ENCODE peak calls at places on chromosomes 4 and X, in eight cellular contexts. B is heart right ventricle, W is mammary epithelial cell, Z is left ventricle myocardium inferior, G is IMR-90, U is tibial artery, O is iPS DF 6.9, V is heart left ventricle. N is an unnamed sample. For H3K4me1, the result is how much of the 10 kb centered on the place peaks cover.

GRCh38 chr4:23323436-23323835 is 566.4 kb downstream of the PPARGC1A start:
- DNase-seq in B (no peak), W (no peak), Z (no peak), G (no peak), U (no peak), O (no peak), V (no peak), N (no peak)

GRCh38 chr4:45621926-45622325 is 501.9 kb downstream of the GABRG1 start:
- DNase-seq in B (no peak), W (peak), Z (no peak), G (no peak), U (no peak), O (no peak), V (no peak), N (peak)

GRCh38 chrX:46374371-46374770 is 170.8 kb downstream of the ZNF674 start:
- DNase-seq in B (no peak), W (no peak), Z (no peak), G (no peak), U (no peak), O (no peak), V (no peak), N (no peak)

GRCh38 chrX:107571296-107571998 is 56.9 kb upstream of the PRPS1 start:
- DNase-seq in B (no peak), W (peak), Z (no peak), G (peak), U (no peak), O (no peak), V (no peak), N (peak)

GRCh38 chrX:15882704-15883539 is 28.3 kb upstream of the AP1S2 start:
- DNase-seq in B (no peak), W (peak), Z (no peak), G (peak), U (no peak), O (no peak), V (no peak), N (no peak)

GRCh38 chrX:17738002-17738713 is 865 bp downstream of the SCML1 start:
- DNase-seq in B (peak), W (peak), Z (peak), G (peak), U (peak), O (no peak), V (peak), N (peak)

GRCh38 chr4:36243355-36244256 is 708 bp downstream of the ARAP2 start:
- DNase-seq in B (peak), W (peak), Z (peak), G (peak), U (peak), O (no peak), V (peak), N (peak)

GRCh38 chr4:40369437-40370278 is 34.5 kb downstream of the CHRNA9 start:
- DNase-seq in B (no peak), W (no peak), Z (no peak), G (no peak), U (no peak), O (no peak), V (no peak), N (no peak)

GRCh38 chr4:41935652-41936021 is 408 bp downstream of the TMEM33 start:
- DNase-seq in B (no peak), W (peak), Z (no peak), G (peak), U (no peak), O (no peak), V (no peak), N (peak)

GRCh38 chr4:175280153-175280552 is 362.0 kb downstream of the ADAM29 start:
- DNase-seq in B (no peak), W (no peak), Z (no peak), G (no peak), U (no peak), O (no peak), V (no peak), N (no peak)

GRCh38 chrX:10447577-10448214 is 172.7 kb downstream of the MID1 start:
- DNase-seq in B (no peak), W (peak), Z (no peak), G (peak), U (no peak), O (no peak), V (no peak), N (peak)

GRCh38 chr4:1490011-1490905 is 84.0 kb upstream of the NKX1-1 start:
- DNase-seq in B (no peak), W (no peak), Z (no peak), G (no peak), U (peak), O (no peak), V (no peak), N (no peak)

GRCh38 chrX:49101629-49101984 is 21.9 kb upstream of the WDR45 start:
- DNase-seq in B (no peak), W (no peak), Z (no peak), G (no peak), U (no peak), O (no peak), V (no peak), N (no peak)

DNA sequence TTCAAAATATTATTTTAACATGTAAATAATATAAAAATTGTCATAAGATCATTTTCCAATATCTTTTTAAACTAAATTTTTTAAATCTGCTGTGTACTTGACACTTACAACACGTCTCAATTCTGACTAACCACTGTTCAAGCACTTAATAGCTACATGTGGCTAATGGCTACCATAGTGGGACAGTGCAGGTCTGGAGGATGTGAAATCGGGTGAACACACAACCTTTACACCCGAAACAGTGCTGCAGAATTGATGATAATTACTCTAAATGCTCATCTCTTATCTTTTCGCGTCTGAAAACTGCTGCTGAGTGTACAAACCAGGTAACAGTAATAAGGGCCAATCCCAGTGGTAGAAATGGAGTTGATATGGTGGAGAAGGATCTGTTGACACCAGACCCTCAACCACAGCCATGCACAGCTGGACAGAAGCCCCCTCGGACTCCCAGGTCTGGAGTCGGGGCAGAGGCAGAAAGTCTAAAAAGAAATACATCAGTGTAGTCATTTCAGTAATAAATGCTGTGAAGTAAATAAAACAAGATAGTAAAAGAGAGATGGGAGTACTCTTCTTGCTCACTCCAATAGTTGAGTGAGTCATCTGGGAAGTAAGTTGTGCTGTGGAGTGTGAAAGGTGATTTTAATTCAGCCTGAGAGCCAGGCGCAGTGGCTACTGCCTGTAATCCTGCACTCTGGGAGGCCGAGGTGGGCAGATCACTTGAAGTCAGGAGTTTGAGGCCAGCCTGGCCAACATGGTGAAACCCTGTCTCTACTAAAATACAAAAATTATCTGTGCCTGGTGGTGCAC is 150.0 kb downstream of the CBR4 start:
- DNase-seq in B (no peak), W (no peak), Z (no peak), G (peak), U (no peak), O (no peak), V (no peak), N (no peak)
- H3K4me1 ChIP-seq in B (under half), W (under half), Z (half or more), G (under half), U (half or more), O (under half), V (half or more), N (under half)

GRCh38 chr4:44462259-44462658 is 13.7 kb upstream of the KCTD8 start:
- DNase-seq in B (no peak), W (no peak), Z (no peak), G (no peak), U (no peak), O (no peak), V (no peak), N (no peak)
- H3K4me1 ChIP-seq in B (under half), W (under half), Z (under half), G (under half), U (under half), O (under half), V (under half), N (under half)

GRCh38 chr4:16037901-16038300 is 45.9 kb downstream of the PROM1 start:
- DNase-seq in B (no peak), W (no peak), Z (no peak), G (no peak), U (no peak), O (no peak), V (no peak), N (no peak)
- H3K4me1 ChIP-seq in B (under half), W (under half), Z (under half), G (under half), U (under half), O (under half), V (under half), N (under half)

GRCh38 chr4:121198261-121198660 is 34.1 kb upstream of the TNIP3 start:
- DNase-seq in B (no peak), W (no peak), Z (no peak), G (no peak), U (no peak), O (no peak), V (no peak), N (no peak)

GRCh38 chr4:121191351-121191750 is 27.2 kb upstream of the TNIP3 start:
- DNase-seq in B (no peak), W (no peak), Z (no peak), G (no peak), U (no peak), O (no peak), V (no peak), N (no peak)

GRCh38 chr4:121192500-121192899 is 28.4 kb upstream of the TNIP3 start:
- DNase-seq in B (no peak), W (peak), Z (no peak), G (peak), U (no peak), O (peak), V (no peak), N (no peak)

GRCh38 chr4:121192013-121192412 is 27.9 kb upstream of the TNIP3 start:
- DNase-seq in B (no peak), W (peak), Z (no peak), G (no peak), U (no peak), O (no peak), V (no peak), N (no peak)

DNA sequence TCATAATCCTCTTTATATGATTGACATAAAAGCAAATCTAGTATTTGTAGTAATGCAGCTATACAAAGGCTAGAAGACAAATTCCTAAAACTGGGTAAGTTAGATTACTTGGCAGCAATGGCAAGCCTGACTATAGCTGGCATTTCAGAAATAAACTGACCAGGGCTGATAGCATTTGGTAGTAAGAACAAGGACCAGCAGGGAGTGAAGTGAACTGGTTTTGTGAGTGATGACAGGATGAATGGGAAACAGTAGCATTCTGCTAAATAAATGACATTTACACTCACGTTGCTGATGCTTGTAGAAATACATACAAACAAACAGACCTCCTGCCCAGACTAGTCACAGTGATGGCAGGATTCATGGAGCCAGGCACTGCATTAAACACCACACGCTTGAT is 31.5 kb upstream of the TNIP3 start:
- DNase-seq in B (no peak), W (no peak), Z (no peak), G (no peak), U (no peak), O (no peak), V (no peak), N (no peak)
- H3K4me1 ChIP-seq in B (under half), W (under half), Z (under half), G (under half), U (under half), O (under half), V (under half), N (under half)

GRCh38 chr4:7906171-7906581 is 33.5 kb downstream of the AFAP1 start:
- DNase-seq in B (no peak), W (no peak), Z (no peak), G (peak), U (no peak), O (no peak), V (no peak), N (no peak)
- H3K4me1 ChIP-seq in B (half or more), W (under half), Z (half or more), G (half or more), U (half or more), O (under half), V (half or more), N (under half)

GRCh38 chr4:73865697-73866096 is 3.5 kb upstream of the CXCL1 start:
- DNase-seq in B (no peak), W (no peak), Z (no peak), G (no peak), U (no peak), O (no peak), V (no peak), N (no peak)

GRCh38 chr4:73867783-73868182 is 1.4 kb upstream of the CXCL1 start:
- DNase-seq in B (no peak), W (peak), Z (no peak), G (no peak), U (no peak), O (no peak), V (no peak), N (peak)

GRCh38 chr4:73864973-73865372 is 4.2 kb upstream of the CXCL1 start:
- DNase-seq in B (no peak), W (no peak), Z (no peak), G (no peak), U (no peak), O (no peak), V (no peak), N (no peak)

GRCh38 chr4:73864365-73864764 is 4.8 kb upstream of the CXCL1 start:
- DNase-seq in B (no peak), W (peak), Z (no peak), G (no peak), U (no peak), O (no peak), V (no peak), N (peak)

GRCh38 chr4:73866236-73866635 is 3.0 kb upstream of the CXCL1 start:
- DNase-seq in B (no peak), W (no peak), Z (no peak), G (no peak), U (no peak), O (no peak), V (no peak), N (no peak)
- H3K4me1 ChIP-seq in B (under half), W (under half), Z (under half), G (under half), U (under half), O (under half), V (under half), N (under half)

GRCh38 chr4:119136541-119136940 is 909 bp downstream of the MYOZ2 start:
- DNase-seq in B (no peak), W (no peak), Z (no peak), G (peak), U (no peak), O (no peak), V (no peak), N (no peak)

GRCh38 chr4:119139316-119139715 is 3.7 kb downstream of the MYOZ2 start:
- DNase-seq in B (no peak), W (peak), Z (no peak), G (no peak), U (no peak), O (no peak), V (no peak), N (no peak)

GRCh38 chr4:119135721-119136121 is at the start of gene MYOZ2:
- DNase-seq in B (no peak), W (peak), Z (no peak), G (peak), U (no peak), O (no peak), V (peak), N (no peak)

GRCh38 chr4:119139822-119140252 is 4.2 kb downstream of the MYOZ2 start:
- DNase-seq in B (no peak), W (no peak), Z (no peak), G (no peak), U (no peak), O (no peak), V (no peak), N (no peak)

GRCh38 chr4:119138046-119138445 is 2.4 kb downstream of the MYOZ2 start:
- DNase-seq in B (no peak), W (no peak), Z (no peak), G (peak), U (no peak), O (no peak), V (peak), N (no peak)
- H3K4me1 ChIP-seq in B (under half), W (under half), Z (under half), G (under half), U (under half), O (under half), V (under half), N (under half)